ENCODE peak calls at places on chromosomes 3 and 15, in nine cellular contexts. One of them, this sample, is unnamed.
A peak's percentile ranks its signal among the peaks of the same experiment; 100 is the strongest.

GRCh38 chr15:74817370-74817737 is 4.7 kb downstream of the LMAN1L start:
- DNase-seq in ovary: no peak
- DNase-seq in naive thymus-derived CD4-positive, alpha-beta T cell: no peak
- DNase-seq in GM23338: no peak
- DNase-seq in neuronal stem cell: no peak
- DNase-seq in trophoblast cell: peak; percentile 92
- DNase-seq in MM.1S: no peak
- DNase-seq in stomach: no peak
- DNase-seq in left lung: no peak
- DNase-seq in this sample: peak; percentile 70

GRCh38 chr3:150762662-150763121 is 277 bp downstream of the SIAH2 start:
- DNase-seq in ovary: no peak
- DNase-seq in naive thymus-derived CD4-positive, alpha-beta T cell: peak; percentile 15
- DNase-seq in GM23338: no peak
- DNase-seq in neuronal stem cell: no peak
- DNase-seq in trophoblast cell: no peak
- DNase-seq in MM.1S: peak; percentile 10
- DNase-seq in stomach: no peak
- DNase-seq in left lung: no peak
- DNase-seq in this sample: no peak

GRCh38 chr3:15017191-15017590 is 47.9 kb downstream of the MRPS25 start:
- DNase-seq in ovary: no peak
- DNase-seq in naive thymus-derived CD4-positive, alpha-beta T cell: no peak
- DNase-seq in GM23338: no peak
- DNase-seq in neuronal stem cell: no peak
- DNase-seq in trophoblast cell: no peak
- DNase-seq in MM.1S: no peak
- DNase-seq in stomach: no peak
- DNase-seq in left lung: no peak
- DNase-seq in this sample: no peak

GRCh38 chr3:51710631-51711351 is 3.9 kb downstream of the GRM2 start:
- DNase-seq in ovary: no peak
- DNase-seq in naive thymus-derived CD4-positive, alpha-beta T cell: no peak
- DNase-seq in GM23338: peak; percentile 64
- DNase-seq in neuronal stem cell: no peak
- DNase-seq in trophoblast cell: no peak
- DNase-seq in MM.1S: no peak
- DNase-seq in stomach: peak; percentile 16
- DNase-seq in left lung: no peak
- DNase-seq in this sample: no peak

GRCh38 chr3:143119974-143120715 is 574 bp downstream of the CHST2 start:
- DNase-seq in ovary: no peak
- DNase-seq in naive thymus-derived CD4-positive, alpha-beta T cell: peak; percentile 29
- DNase-seq in GM23338: peak; percentile 70
- DNase-seq in neuronal stem cell: peak; percentile 39
- DNase-seq in trophoblast cell: peak; percentile 35
- DNase-seq in MM.1S: no peak
- DNase-seq in stomach: no peak
- DNase-seq in left lung: peak; percentile 84
- DNase-seq in this sample: no peak

GRCh38 chr3:183210862-183211341 is 42.2 kb upstream of the B3GNT5 start:
- DNase-seq in ovary: no peak
- DNase-seq in naive thymus-derived CD4-positive, alpha-beta T cell: no peak
- DNase-seq in GM23338: no peak
- DNase-seq in neuronal stem cell: no peak
- DNase-seq in trophoblast cell: peak; percentile 13
- DNase-seq in MM.1S: no peak
- DNase-seq in stomach: no peak
- DNase-seq in left lung: peak; percentile 82
- DNase-seq in this sample: peak; percentile 27

GRCh38 chr15:83284563-83285283 is at the start of gene BNC1:
- DNase-seq in ovary: peak; percentile 9
- DNase-seq in naive thymus-derived CD4-positive, alpha-beta T cell: no peak
- DNase-seq in GM23338: peak; percentile 65
- DNase-seq in neuronal stem cell: no peak
- DNase-seq in trophoblast cell: peak; percentile 23
- DNase-seq in MM.1S: no peak
- DNase-seq in stomach: no peak
- DNase-seq in left lung: no peak
- DNase-seq in this sample: no peak

GRCh38 chr15:64917211-64917610 is 5.5 kb downstream of the ANKDD1A start:
- DNase-seq in ovary: no peak
- DNase-seq in naive thymus-derived CD4-positive, alpha-beta T cell: no peak
- DNase-seq in GM23338: no peak
- DNase-seq in neuronal stem cell: no peak
- DNase-seq in trophoblast cell: no peak
- DNase-seq in MM.1S: no peak
- DNase-seq in stomach: no peak
- DNase-seq in left lung: no peak
- DNase-seq in this sample: no peak

GRCh38 chr15:66854012-66854965 is 152.3 kb downstream of the SMAD6 start:
- DNase-seq in ovary: no peak
- DNase-seq in naive thymus-derived CD4-positive, alpha-beta T cell: no peak
- DNase-seq in GM23338: peak; percentile 44
- DNase-seq in neuronal stem cell: no peak
- DNase-seq in trophoblast cell: no peak
- DNase-seq in MM.1S: no peak
- DNase-seq in stomach: peak; percentile 20
- DNase-seq in left lung: no peak
- DNase-seq in this sample: no peak

GRCh38 chr15:48396020-48396419 is 64.8 kb downstream of the DUT start:
- DNase-seq in ovary: no peak
- DNase-seq in naive thymus-derived CD4-positive, alpha-beta T cell: no peak
- DNase-seq in GM23338: no peak
- DNase-seq in neuronal stem cell: no peak
- DNase-seq in trophoblast cell: no peak
- DNase-seq in MM.1S: no peak
- DNase-seq in stomach: no peak
- DNase-seq in left lung: no peak
- DNase-seq in this sample: no peak

GRCh38 chr3:142577701-142578308 is 728 bp downstream of the ATR start:
- DNase-seq in ovary: no peak
- DNase-seq in naive thymus-derived CD4-positive, alpha-beta T cell: no peak
- DNase-seq in GM23338: peak; percentile 18
- DNase-seq in neuronal stem cell: no peak
- DNase-seq in trophoblast cell: peak; percentile 41
- DNase-seq in MM.1S: no peak
- DNase-seq in stomach: no peak
- DNase-seq in left lung: no peak
- DNase-seq in this sample: no peak

DNA sequence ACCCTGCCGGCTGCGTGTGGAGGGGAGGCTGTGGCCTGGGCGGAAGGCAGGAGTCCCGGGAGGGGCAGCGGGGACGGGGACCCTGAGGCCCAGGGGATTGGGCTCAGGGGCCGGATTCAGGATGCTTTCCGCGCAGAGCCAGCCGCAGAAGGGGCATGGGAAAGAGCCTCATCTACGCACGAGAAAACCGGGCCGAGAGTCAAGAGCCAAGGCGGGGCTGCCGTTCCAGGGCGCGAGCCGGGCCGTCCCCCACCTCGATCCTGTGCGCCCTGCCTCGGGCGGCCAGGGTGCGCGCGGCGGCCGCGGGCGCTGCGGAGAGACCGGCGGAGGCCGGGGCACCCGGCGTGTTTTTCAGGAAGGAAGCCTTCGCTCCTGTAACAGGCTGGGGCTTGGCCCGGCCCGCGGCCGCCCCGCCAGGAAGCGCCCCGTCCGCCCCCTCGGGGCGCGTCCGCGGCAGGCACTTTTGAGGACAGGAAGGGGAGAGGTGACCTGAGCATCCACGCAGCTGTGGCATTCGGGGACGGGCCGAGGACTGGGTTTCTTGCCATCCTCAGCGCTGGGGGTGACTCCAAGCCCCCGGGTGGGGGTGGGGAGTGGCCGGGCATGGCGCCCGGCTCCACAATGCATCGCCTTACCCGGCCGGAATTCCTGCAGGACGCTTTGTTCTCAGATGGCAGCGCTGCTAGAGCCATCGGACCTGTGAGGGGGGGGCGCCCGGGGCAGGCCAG is 62.3 kb upstream of the GATA2 start:
- DNase-seq in ovary: no peak
- DNase-seq in naive thymus-derived CD4-positive, alpha-beta T cell: no peak
- DNase-seq in GM23338: peak; percentile 68
- DNase-seq in neuronal stem cell: no peak
- DNase-seq in trophoblast cell: no peak
- DNase-seq in MM.1S: no peak
- DNase-seq in stomach: no peak
- DNase-seq in left lung: no peak
- DNase-seq in this sample: no peak
- H3K27ac ChIP-seq in ovary: no peak overlapping the region
- H3K27ac ChIP-seq in naive thymus-derived CD4-positive, alpha-beta T cell: no peak overlapping the region
- H3K27ac ChIP-seq in GM23338: no peak overlapping the region
- H3K27ac ChIP-seq in neuronal stem cell: no peak overlapping the region
- H3K27ac ChIP-seq in trophoblast cell: no peak overlapping the region
- H3K27ac ChIP-seq in MM.1S: no peak overlapping the region
- H3K27ac ChIP-seq in stomach: peak overlapping the region; percentile 60
- H3K27ac ChIP-seq in left lung: peak overlapping the region; percentile 19
- H3K27ac ChIP-seq in this sample: peak overlapping the region; percentile 63

GRCh38 chr3:13550257-13550693 is 1.4 kb downstream of the FBLN2 start:
- DNase-seq in ovary: no peak
- DNase-seq in naive thymus-derived CD4-positive, alpha-beta T cell: no peak
- DNase-seq in GM23338: no peak
- DNase-seq in neuronal stem cell: no peak
- DNase-seq in trophoblast cell: peak; percentile 72
- DNase-seq in MM.1S: no peak
- DNase-seq in stomach: no peak
- DNase-seq in left lung: no peak
- DNase-seq in this sample: no peak

GRCh38 chr3:13549513-13550256 is 760 bp downstream of the FBLN2 start:
- DNase-seq in ovary: no peak
- DNase-seq in naive thymus-derived CD4-positive, alpha-beta T cell: no peak
- DNase-seq in GM23338: no peak
- DNase-seq in neuronal stem cell: no peak
- DNase-seq in trophoblast cell: no peak
- DNase-seq in MM.1S: no peak
- DNase-seq in stomach: no peak
- DNase-seq in left lung: peak; percentile 59
- DNase-seq in this sample: no peak

GRCh38 chr3:13550791-13551360 is 2.0 kb downstream of the FBLN2 start:
- DNase-seq in ovary: no peak
- DNase-seq in naive thymus-derived CD4-positive, alpha-beta T cell: no peak
- DNase-seq in GM23338: no peak
- DNase-seq in neuronal stem cell: no peak
- DNase-seq in trophoblast cell: no peak
- DNase-seq in MM.1S: no peak
- DNase-seq in stomach: no peak
- DNase-seq in left lung: peak; percentile 61
- DNase-seq in this sample: no peak

GRCh38 chr3:13547591-13548371 is 1.1 kb upstream of the FBLN2 start:
- DNase-seq in ovary: no peak
- DNase-seq in naive thymus-derived CD4-positive, alpha-beta T cell: no peak
- DNase-seq in GM23338: peak; percentile 59
- DNase-seq in neuronal stem cell: no peak
- DNase-seq in trophoblast cell: no peak
- DNase-seq in MM.1S: no peak
- DNase-seq in stomach: no peak
- DNase-seq in left lung: peak; percentile 56
- DNase-seq in this sample: no peak

DNA sequence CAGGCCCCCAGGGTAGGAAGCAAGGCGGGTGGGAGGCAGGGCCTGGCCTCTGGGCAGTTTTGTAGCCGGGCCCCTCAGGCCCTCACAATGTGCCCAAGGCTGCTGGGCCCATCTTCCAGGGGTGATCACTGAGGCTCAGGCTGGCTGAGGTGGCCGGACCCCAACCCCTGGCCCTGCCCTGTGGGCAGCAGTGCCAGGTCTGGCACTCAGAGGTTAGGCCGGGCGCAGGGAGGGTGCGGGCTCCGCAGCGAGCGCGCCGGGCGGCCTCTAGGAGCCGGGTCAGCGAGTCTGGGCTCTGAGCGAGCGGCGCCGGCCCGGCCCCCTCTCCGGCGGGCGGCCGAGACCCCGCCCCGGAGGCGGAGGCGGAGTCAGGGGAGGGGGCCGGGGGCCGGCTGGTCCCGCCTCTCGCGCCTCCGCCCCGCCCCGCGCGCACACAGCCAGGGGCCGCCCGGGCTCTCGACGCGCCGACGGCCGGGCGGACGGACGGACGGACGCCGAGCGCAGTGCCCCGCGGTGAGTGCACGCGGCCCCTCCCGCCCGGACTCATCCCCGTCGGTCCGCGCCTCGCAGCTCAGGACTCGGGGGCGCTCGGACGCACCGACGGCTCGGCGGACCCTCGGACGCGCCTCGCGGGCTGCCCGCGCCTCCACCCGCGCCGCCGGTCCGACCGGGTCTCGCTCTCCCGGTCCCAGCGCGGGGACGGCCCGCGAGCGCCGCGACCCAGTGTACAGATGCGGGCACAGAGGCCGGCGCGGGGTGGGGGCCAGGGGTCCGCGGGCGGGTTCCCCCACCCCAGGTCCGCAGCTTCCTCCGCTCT is at the start of gene FBLN2:
- DNase-seq in ovary: peak; percentile 44
- DNase-seq in naive thymus-derived CD4-positive, alpha-beta T cell: no peak
- DNase-seq in GM23338: peak; percentile 82
- DNase-seq in neuronal stem cell: peak; percentile 71
- DNase-seq in trophoblast cell: peak; percentile 76
- DNase-seq in MM.1S: no peak
- DNase-seq in stomach: peak; percentile 33
- DNase-seq in left lung: peak; percentile 83
- DNase-seq in this sample: no peak
- H3K4me1 ChIP-seq in ovary: peaks cover 3% of the 10 kb centered on the region
- H3K4me1 ChIP-seq in naive thymus-derived CD4-positive, alpha-beta T cell: peaks cover 12% of the 10 kb centered on the region
- H3K4me1 ChIP-seq in GM23338: peaks cover 5% of the 10 kb centered on the region
- H3K4me1 ChIP-seq in neuronal stem cell: peaks cover 23% of the 10 kb centered on the region
- H3K4me1 ChIP-seq in trophoblast cell: peaks cover 12% of the 10 kb centered on the region
- H3K4me1 ChIP-seq in MM.1S: no peaks in the 10 kb centered on the region
- H3K4me1 ChIP-seq in stomach: peaks cover 4% of the 10 kb centered on the region
- H3K4me1 ChIP-seq in left lung: no peaks in the 10 kb centered on the region
- H3K4me1 ChIP-seq in this sample: no peaks in the 10 kb centered on the region

DNA sequence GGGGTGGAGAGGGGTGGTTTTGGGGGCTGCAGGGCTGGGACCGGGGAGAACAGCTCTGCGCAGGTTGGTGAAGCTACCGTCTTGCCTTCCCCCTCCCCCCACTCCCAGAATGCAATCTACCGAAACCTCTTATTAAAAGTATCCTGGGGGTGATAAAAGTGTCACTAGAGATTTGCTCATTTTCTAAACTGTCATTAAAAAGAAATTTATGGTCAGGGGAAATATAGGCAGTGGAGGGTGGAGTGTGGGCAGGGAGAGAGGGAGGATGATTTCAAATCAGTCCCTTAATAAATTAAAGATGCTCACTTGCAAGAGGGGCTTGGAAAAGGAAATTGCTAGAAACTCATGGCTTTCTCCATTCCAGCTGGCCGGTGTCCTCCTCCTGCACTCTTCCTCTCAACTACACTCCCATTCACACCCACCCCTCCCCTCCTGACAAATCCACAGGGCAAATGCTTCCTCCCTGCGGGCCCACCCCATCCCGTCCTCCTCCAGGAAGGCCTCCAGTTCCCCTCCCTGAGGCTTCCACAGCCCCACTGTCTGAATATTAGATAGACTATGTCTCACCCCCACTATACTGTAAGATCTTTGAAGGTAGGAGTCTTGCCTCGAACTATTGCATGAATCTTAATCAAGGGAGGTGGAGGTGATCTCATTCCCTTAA is 83.9 kb downstream of the TLE3 start:
- DNase-seq in ovary: no peak
- DNase-seq in naive thymus-derived CD4-positive, alpha-beta T cell: no peak
- DNase-seq in GM23338: no peak
- DNase-seq in neuronal stem cell: no peak
- DNase-seq in trophoblast cell: no peak
- DNase-seq in MM.1S: no peak
- DNase-seq in stomach: no peak
- DNase-seq in left lung: no peak
- DNase-seq in this sample: no peak
- H3K27me3 ChIP-seq in ovary: no peaks in the 10 kb centered on the region
- H3K27me3 ChIP-seq in naive thymus-derived CD4-positive, alpha-beta T cell: no peaks in the 10 kb centered on the region
- H3K27me3 ChIP-seq in GM23338: no peaks in the 10 kb centered on the region
- H3K27me3 ChIP-seq in neuronal stem cell: no peaks in the 10 kb centered on the region
- H3K27me3 ChIP-seq in trophoblast cell: no peaks in the 10 kb centered on the region
- H3K27me3 ChIP-seq in MM.1S: no peaks in the 10 kb centered on the region
- H3K27me3 ChIP-seq in stomach: no peaks in the 10 kb centered on the region
- H3K27me3 ChIP-seq in left lung: no peaks in the 10 kb centered on the region
- H3K27me3 ChIP-seq in this sample: peaks cover 2% of the 10 kb centered on the region

GRCh38 chr3:191216510-191216909 is 17.5 kb downstream of the OSTN start:
- DNase-seq in ovary: no peak
- DNase-seq in naive thymus-derived CD4-positive, alpha-beta T cell: no peak
- DNase-seq in GM23338: no peak
- DNase-seq in neuronal stem cell: no peak
- DNase-seq in trophoblast cell: no peak
- DNase-seq in MM.1S: no peak
- DNase-seq in stomach: no peak
- DNase-seq in left lung: no peak
- DNase-seq in this sample: no peak
- H3K27ac ChIP-seq in ovary: no peak overlapping the region
- H3K27ac ChIP-seq in naive thymus-derived CD4-positive, alpha-beta T cell: no peak overlapping the region
- H3K27ac ChIP-seq in GM23338: no peak overlapping the region
- H3K27ac ChIP-seq in neuronal stem cell: no peak overlapping the region
- H3K27ac ChIP-seq in trophoblast cell: no peak overlapping the region
- H3K27ac ChIP-seq in MM.1S: no peak overlapping the region
- H3K27ac ChIP-seq in stomach: no peak overlapping the region
- H3K27ac ChIP-seq in left lung: no peak overlapping the region
- H3K27ac ChIP-seq in this sample: no peak overlapping the region

This sample was measured in small intestine.